ENCODE peak calls at places on chromosomes 5 and 9, in nine cellular contexts. One of them, this sample, is unnamed.
A peak's percentile ranks its signal among the peaks of the same experiment; 100 is the strongest.

GRCh38 chr9:124145903-124146575 is 111.7 kb upstream of the NEK6 start:
- DNase-seq in fibroblast of lung: no peak
- DNase-seq in brain microvascular endothelial cell: no peak
- DNase-seq in CD4-positive, alpha-beta T cell: no peak
- DNase-seq in CD14-positive monocyte: no peak
- DNase-seq in heart left ventricle: no peak
- DNase-seq in H1: peak; percentile 19
- DNase-seq in activated CD8-positive, alpha-beta T cell treated with anti-CD3 and anti-CD28 coated beads for 36 hours: no peak
- DNase-seq in adrenal gland: no peak
- DNase-seq in this sample: no peak

GRCh38 chr5:107378218-107378899 is 292.4 kb downstream of the EFNA5 start:
- DNase-seq in fibroblast of lung: peak; percentile 73
- DNase-seq in brain microvascular endothelial cell: no peak
- DNase-seq in CD4-positive, alpha-beta T cell: no peak
- DNase-seq in CD14-positive monocyte: no peak
- DNase-seq in heart left ventricle: no peak
- DNase-seq in H1: no peak
- DNase-seq in activated CD8-positive, alpha-beta T cell treated with anti-CD3 and anti-CD28 coated beads for 36 hours: no peak
- DNase-seq in adrenal gland: no peak
- DNase-seq in this sample: no peak

GRCh38 chr5:137115152-137115551 is 384.0 kb downstream of the SPOCK1 start:
- DNase-seq in fibroblast of lung: no peak
- DNase-seq in brain microvascular endothelial cell: no peak
- DNase-seq in CD4-positive, alpha-beta T cell: no peak
- DNase-seq in CD14-positive monocyte: no peak
- DNase-seq in heart left ventricle: no peak
- DNase-seq in H1: no peak
- DNase-seq in activated CD8-positive, alpha-beta T cell treated with anti-CD3 and anti-CD28 coated beads for 36 hours: no peak
- DNase-seq in adrenal gland: no peak
- DNase-seq in this sample: no peak

GRCh38 chr5:125093776-125094175 is 347.3 kb upstream of the ZNF608 start:
- DNase-seq in fibroblast of lung: peak; percentile 93
- DNase-seq in brain microvascular endothelial cell: peak; percentile 86
- DNase-seq in CD4-positive, alpha-beta T cell: no peak
- DNase-seq in CD14-positive monocyte: no peak
- DNase-seq in heart left ventricle: no peak
- DNase-seq in H1: no peak
- DNase-seq in activated CD8-positive, alpha-beta T cell treated with anti-CD3 and anti-CD28 coated beads for 36 hours: no peak
- DNase-seq in adrenal gland: no peak
- DNase-seq in this sample: no peak

GRCh38 chr9:109331353-109331752 is 10.5 kb upstream of the EPB41L4B start:
- DNase-seq in fibroblast of lung: peak; percentile 42
- DNase-seq in brain microvascular endothelial cell: no peak
- DNase-seq in CD4-positive, alpha-beta T cell: no peak
- DNase-seq in CD14-positive monocyte: no peak
- DNase-seq in heart left ventricle: peak; percentile 58
- DNase-seq in H1: no peak
- DNase-seq in activated CD8-positive, alpha-beta T cell treated with anti-CD3 and anti-CD28 coated beads for 36 hours: no peak
- DNase-seq in adrenal gland: peak; percentile 83
- DNase-seq in this sample: no peak

GRCh38 chr5:44774279-44774880 is 34.4 kb upstream of the MRPS30 start:
- DNase-seq in fibroblast of lung: peak; percentile 56
- DNase-seq in brain microvascular endothelial cell: peak; percentile 2
- DNase-seq in CD4-positive, alpha-beta T cell: no peak
- DNase-seq in CD14-positive monocyte: no peak
- DNase-seq in heart left ventricle: no peak
- DNase-seq in H1: no peak
- DNase-seq in activated CD8-positive, alpha-beta T cell treated with anti-CD3 and anti-CD28 coated beads for 36 hours: no peak
- DNase-seq in adrenal gland: peak; percentile 4
- DNase-seq in this sample: no peak

GRCh38 chr9:96487949-96488348 is 38.0 kb downstream of the HABP4 start:
- DNase-seq in fibroblast of lung: no peak
- DNase-seq in brain microvascular endothelial cell: peak; percentile 67
- DNase-seq in CD4-positive, alpha-beta T cell: no peak
- DNase-seq in CD14-positive monocyte: no peak
- DNase-seq in heart left ventricle: peak; percentile 62
- DNase-seq in H1: no peak
- DNase-seq in activated CD8-positive, alpha-beta T cell treated with anti-CD3 and anti-CD28 coated beads for 36 hours: no peak
- DNase-seq in adrenal gland: no peak
- DNase-seq in this sample: no peak

GRCh38 chr5:18805376-18805775 is 1171.1 kb downstream of the TAF11L14 start:
- DNase-seq in fibroblast of lung: no peak
- DNase-seq in brain microvascular endothelial cell: no peak
- DNase-seq in CD4-positive, alpha-beta T cell: no peak
- DNase-seq in CD14-positive monocyte: no peak
- DNase-seq in heart left ventricle: no peak
- DNase-seq in H1: no peak
- DNase-seq in activated CD8-positive, alpha-beta T cell treated with anti-CD3 and anti-CD28 coated beads for 36 hours: no peak
- DNase-seq in adrenal gland: no peak
- DNase-seq in this sample: no peak

GRCh38 chr5:39439582-39439981 is 14.8 kb upstream of the DAB2 start:
- DNase-seq in fibroblast of lung: no peak
- DNase-seq in brain microvascular endothelial cell: no peak
- DNase-seq in CD4-positive, alpha-beta T cell: no peak
- DNase-seq in CD14-positive monocyte: no peak
- DNase-seq in heart left ventricle: no peak
- DNase-seq in H1: no peak
- DNase-seq in activated CD8-positive, alpha-beta T cell treated with anti-CD3 and anti-CD28 coated beads for 36 hours: no peak
- DNase-seq in adrenal gland: no peak
- DNase-seq in this sample: no peak

GRCh38 chr5:178551059-178551458 is 39.1 kb downstream of the COL23A1 start:
- DNase-seq in fibroblast of lung: peak; percentile 7
- DNase-seq in brain microvascular endothelial cell: no peak
- DNase-seq in CD4-positive, alpha-beta T cell: no peak
- DNase-seq in CD14-positive monocyte: no peak
- DNase-seq in heart left ventricle: no peak
- DNase-seq in H1: no peak
- DNase-seq in activated CD8-positive, alpha-beta T cell treated with anti-CD3 and anti-CD28 coated beads for 36 hours: no peak
- DNase-seq in adrenal gland: no peak
- DNase-seq in this sample: no peak

GRCh38 chr5:33299621-33300208 is 141.1 kb upstream of the TARS1 start:
- DNase-seq in fibroblast of lung: peak; percentile 61
- DNase-seq in brain microvascular endothelial cell: peak; percentile 63
- DNase-seq in CD4-positive, alpha-beta T cell: no peak
- DNase-seq in CD14-positive monocyte: no peak
- DNase-seq in heart left ventricle: no peak
- DNase-seq in H1: no peak
- DNase-seq in activated CD8-positive, alpha-beta T cell treated with anti-CD3 and anti-CD28 coated beads for 36 hours: no peak
- DNase-seq in adrenal gland: peak; percentile 25
- DNase-seq in this sample: no peak

GRCh38 chr5:123790226-123790625 is 278.2 kb downstream of the CSNK1G3 start:
- DNase-seq in fibroblast of lung: no peak
- DNase-seq in brain microvascular endothelial cell: no peak
- DNase-seq in CD4-positive, alpha-beta T cell: no peak
- DNase-seq in CD14-positive monocyte: no peak
- DNase-seq in heart left ventricle: no peak
- DNase-seq in H1: no peak
- DNase-seq in activated CD8-positive, alpha-beta T cell treated with anti-CD3 and anti-CD28 coated beads for 36 hours: no peak
- DNase-seq in adrenal gland: no peak
- DNase-seq in this sample: no peak

GRCh38 chr9:647522-647921 is 194.0 kb upstream of the DMRT1 start:
- DNase-seq in fibroblast of lung: no peak
- DNase-seq in brain microvascular endothelial cell: no peak
- DNase-seq in CD4-positive, alpha-beta T cell: no peak
- DNase-seq in CD14-positive monocyte: no peak
- DNase-seq in heart left ventricle: no peak
- DNase-seq in H1: no peak
- DNase-seq in activated CD8-positive, alpha-beta T cell treated with anti-CD3 and anti-CD28 coated beads for 36 hours: no peak
- DNase-seq in adrenal gland: no peak
- DNase-seq in this sample: no peak
- TF ChIP-seq CTCF in fibroblast of lung: no peak
- TF ChIP-seq CTCF in brain microvascular endothelial cell: no peak
- TF ChIP-seq CTCF in CD4-positive, alpha-beta T cell: no peak
- TF ChIP-seq CTCF in CD14-positive monocyte: no peak
- TF ChIP-seq CTCF in heart left ventricle: no peak
- TF ChIP-seq CTCF in H1: no peak
- TF ChIP-seq CTCF in activated CD8-positive, alpha-beta T cell treated with anti-CD3 and anti-CD28 coated beads for 36 hours: no peak
- TF ChIP-seq CTCF in adrenal gland: no peak
- TF ChIP-seq CTCF in this sample: no peak

GRCh38 chr9:134768332-134769083 is 112.1 kb upstream of the FCN2 start:
- DNase-seq in fibroblast of lung: no peak
- DNase-seq in brain microvascular endothelial cell: no peak
- DNase-seq in CD4-positive, alpha-beta T cell: no peak
- DNase-seq in CD14-positive monocyte: no peak
- DNase-seq in heart left ventricle: peak; percentile 55
- DNase-seq in H1: no peak
- DNase-seq in activated CD8-positive, alpha-beta T cell treated with anti-CD3 and anti-CD28 coated beads for 36 hours: no peak
- DNase-seq in adrenal gland: no peak
- DNase-seq in this sample: no peak

GRCh38 chr9:134765785-134766184 is 114.8 kb upstream of the FCN2 start:
- DNase-seq in fibroblast of lung: no peak
- DNase-seq in brain microvascular endothelial cell: no peak
- DNase-seq in CD4-positive, alpha-beta T cell: no peak
- DNase-seq in CD14-positive monocyte: no peak
- DNase-seq in heart left ventricle: no peak
- DNase-seq in H1: no peak
- DNase-seq in activated CD8-positive, alpha-beta T cell treated with anti-CD3 and anti-CD28 coated beads for 36 hours: no peak
- DNase-seq in adrenal gland: no peak
- DNase-seq in this sample: no peak

GRCh38 chr9:134760750-134761420 is 119.3 kb downstream of the COL5A1 start:
- DNase-seq in fibroblast of lung: no peak
- DNase-seq in brain microvascular endothelial cell: no peak
- DNase-seq in CD4-positive, alpha-beta T cell: no peak
- DNase-seq in CD14-positive monocyte: no peak
- DNase-seq in heart left ventricle: no peak
- DNase-seq in H1: no peak
- DNase-seq in activated CD8-positive, alpha-beta T cell treated with anti-CD3 and anti-CD28 coated beads for 36 hours: no peak
- DNase-seq in adrenal gland: no peak
- DNase-seq in this sample: no peak

GRCh38 chr9:134766587-134766986 is 114.0 kb upstream of the FCN2 start:
- DNase-seq in fibroblast of lung: no peak
- DNase-seq in brain microvascular endothelial cell: no peak
- DNase-seq in CD4-positive, alpha-beta T cell: no peak
- DNase-seq in CD14-positive monocyte: no peak
- DNase-seq in heart left ventricle: no peak
- DNase-seq in H1: no peak
- DNase-seq in activated CD8-positive, alpha-beta T cell treated with anti-CD3 and anti-CD28 coated beads for 36 hours: no peak
- DNase-seq in adrenal gland: no peak
- DNase-seq in this sample: no peak

DNA sequence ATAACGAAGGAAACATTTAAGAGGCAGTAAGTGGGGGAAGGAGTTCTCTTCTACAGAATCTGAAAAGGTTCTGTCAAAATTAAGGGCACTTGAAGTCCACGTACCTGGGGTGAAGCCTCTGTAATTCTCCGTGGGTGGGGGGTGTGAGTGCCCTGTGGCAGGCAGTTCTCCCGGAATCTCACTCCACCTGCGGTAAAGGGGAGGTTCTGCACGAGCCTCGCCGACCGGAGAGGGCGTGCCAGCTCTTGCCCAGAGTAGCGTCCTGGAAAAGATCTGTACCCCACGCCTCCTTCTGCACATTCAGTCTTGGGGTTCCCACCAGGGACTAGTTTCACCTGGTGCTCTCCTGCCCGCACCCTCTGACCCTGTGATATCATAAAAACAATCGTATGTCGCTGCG is 115.7 kb upstream of the FCN2 start:
- DNase-seq in fibroblast of lung: no peak
- DNase-seq in brain microvascular endothelial cell: no peak
- DNase-seq in CD4-positive, alpha-beta T cell: no peak
- DNase-seq in CD14-positive monocyte: no peak
- DNase-seq in heart left ventricle: no peak
- DNase-seq in H1: no peak
- DNase-seq in activated CD8-positive, alpha-beta T cell treated with anti-CD3 and anti-CD28 coated beads for 36 hours: no peak
- DNase-seq in adrenal gland: no peak
- DNase-seq in this sample: no peak
- TF ChIP-seq CTCF in fibroblast of lung: no peak
- TF ChIP-seq CTCF in brain microvascular endothelial cell: no peak
- TF ChIP-seq CTCF in CD4-positive, alpha-beta T cell: no peak
- TF ChIP-seq CTCF in CD14-positive monocyte: no peak
- TF ChIP-seq CTCF in heart left ventricle: no peak
- TF ChIP-seq CTCF in H1: no peak
- TF ChIP-seq CTCF in activated CD8-positive, alpha-beta T cell treated with anti-CD3 and anti-CD28 coated beads for 36 hours: no peak
- TF ChIP-seq CTCF in adrenal gland: no peak
- TF ChIP-seq CTCF in this sample: no peak

GRCh38 chr5:95848701-95849100 is 26.2 kb upstream of the GLRX start:
- DNase-seq in fibroblast of lung: peak; percentile 48
- DNase-seq in brain microvascular endothelial cell: no peak
- DNase-seq in CD4-positive, alpha-beta T cell: no peak
- DNase-seq in CD14-positive monocyte: no peak
- DNase-seq in heart left ventricle: no peak
- DNase-seq in H1: no peak
- DNase-seq in activated CD8-positive, alpha-beta T cell treated with anti-CD3 and anti-CD28 coated beads for 36 hours: no peak
- DNase-seq in adrenal gland: no peak
- DNase-seq in this sample: no peak

GRCh38 chr5:95846554-95847260 is 24.2 kb upstream of the GLRX start:
- DNase-seq in fibroblast of lung: peak; percentile 59
- DNase-seq in brain microvascular endothelial cell: peak; percentile 70
- DNase-seq in CD4-positive, alpha-beta T cell: peak; percentile 59
- DNase-seq in CD14-positive monocyte: no peak
- DNase-seq in heart left ventricle: peak; percentile 59
- DNase-seq in H1: peak; percentile 71
- DNase-seq in activated CD8-positive, alpha-beta T cell treated with anti-CD3 and anti-CD28 coated beads for 36 hours: peak; percentile 77
- DNase-seq in adrenal gland: peak; percentile 73
- DNase-seq in this sample: peak; percentile 44

GRCh38 chr5:95850391-95850894 is 27.9 kb upstream of the GLRX start:
- DNase-seq in fibroblast of lung: no peak
- DNase-seq in brain microvascular endothelial cell: no peak
- DNase-seq in CD4-positive, alpha-beta T cell: no peak
- DNase-seq in CD14-positive monocyte: no peak
- DNase-seq in heart left ventricle: no peak
- DNase-seq in H1: no peak
- DNase-seq in activated CD8-positive, alpha-beta T cell treated with anti-CD3 and anti-CD28 coated beads for 36 hours: no peak
- DNase-seq in adrenal gland: peak; percentile 78
- DNase-seq in this sample: no peak

GRCh38 chr5:95845401-95845800 is 22.9 kb upstream of the GLRX start:
- DNase-seq in fibroblast of lung: no peak
- DNase-seq in brain microvascular endothelial cell: no peak
- DNase-seq in CD4-positive, alpha-beta T cell: no peak
- DNase-seq in CD14-positive monocyte: no peak
- DNase-seq in heart left ventricle: no peak
- DNase-seq in H1: no peak
- DNase-seq in activated CD8-positive, alpha-beta T cell treated with anti-CD3 and anti-CD28 coated beads for 36 hours: no peak
- DNase-seq in adrenal gland: no peak
- DNase-seq in this sample: peak; percentile 34

GRCh38 chr5:95847261-95847592 is 24.7 kb upstream of the GLRX start:
- DNase-seq in fibroblast of lung: no peak
- DNase-seq in brain microvascular endothelial cell: no peak
- DNase-seq in CD4-positive, alpha-beta T cell: no peak
- DNase-seq in CD14-positive monocyte: no peak
- DNase-seq in heart left ventricle: no peak
- DNase-seq in H1: no peak
- DNase-seq in activated CD8-positive, alpha-beta T cell treated with anti-CD3 and anti-CD28 coated beads for 36 hours: no peak
- DNase-seq in adrenal gland: no peak
- DNase-seq in this sample: no peak
- TF ChIP-seq CTCF in fibroblast of lung: no peak
- TF ChIP-seq CTCF in brain microvascular endothelial cell: no peak
- TF ChIP-seq CTCF in CD4-positive, alpha-beta T cell: no peak
- TF ChIP-seq CTCF in CD14-positive monocyte: peak; percentile 51
- TF ChIP-seq CTCF in heart left ventricle: no peak
- TF ChIP-seq CTCF in H1: no peak
- TF ChIP-seq CTCF in activated CD8-positive, alpha-beta T cell treated with anti-CD3 and anti-CD28 coated beads for 36 hours: no peak
- TF ChIP-seq CTCF in adrenal gland: no peak
- TF ChIP-seq CTCF in this sample: no peak

DNA sequence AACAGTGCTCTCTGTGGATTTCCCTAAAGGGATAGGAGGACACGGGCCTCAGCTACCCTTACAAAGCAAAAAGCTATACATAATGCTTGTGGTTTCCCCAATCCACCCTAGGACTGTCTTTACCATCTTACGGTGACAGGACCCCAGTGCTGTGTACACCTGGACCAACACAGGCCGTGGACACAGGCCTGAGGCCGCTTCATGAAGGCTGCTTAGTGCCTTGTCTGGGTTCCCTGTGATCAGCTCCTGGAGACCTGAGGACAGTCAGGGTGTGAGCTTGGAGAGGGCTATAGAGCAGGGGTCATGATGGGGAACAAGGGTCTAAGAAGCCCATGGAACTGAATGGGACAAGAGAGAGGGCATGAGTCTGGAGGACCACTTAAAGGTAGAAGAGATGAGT is 2.9 kb downstream of the FANCG start:
- DNase-seq in fibroblast of lung: no peak
- DNase-seq in brain microvascular endothelial cell: no peak
- DNase-seq in CD4-positive, alpha-beta T cell: no peak
- DNase-seq in CD14-positive monocyte: no peak
- DNase-seq in heart left ventricle: no peak
- DNase-seq in H1: no peak
- DNase-seq in activated CD8-positive, alpha-beta T cell treated with anti-CD3 and anti-CD28 coated beads for 36 hours: no peak
- DNase-seq in adrenal gland: no peak
- DNase-seq in this sample: no peak
- TF ChIP-seq CTCF in fibroblast of lung: no peak
- TF ChIP-seq CTCF in brain microvascular endothelial cell: no peak
- TF ChIP-seq CTCF in CD4-positive, alpha-beta T cell: no peak
- TF ChIP-seq CTCF in CD14-positive monocyte: no peak
- TF ChIP-seq CTCF in heart left ventricle: no peak
- TF ChIP-seq CTCF in H1: no peak
- TF ChIP-seq CTCF in activated CD8-positive, alpha-beta T cell treated with anti-CD3 and anti-CD28 coated beads for 36 hours: no peak
- TF ChIP-seq CTCF in adrenal gland: no peak
- TF ChIP-seq CTCF in this sample: no peak